ENCODE peak calls at places on chromosome 11, in six cellular contexts. Z is kidney epithelial cell; P is CD4-positive, CD25-positive, alpha-beta regulatory T cell; U is cardiac muscle cell; M is Peyer's patch; I is CD8-positive, alpha-beta memory T cell. C is an unnamed sample.
A peak's percentile ranks its signal among the peaks of the same experiment; 100 is the strongest.

GRCh38 chr11:29173660-29174062 is 843.2 kb downstream of the KCNA4 start:
- DNase-seq in Z (peak; percentile 28), P (no peak), U (no peak), M (no peak), I (no peak), C (peak; percentile 63)

GRCh38 chr11:42232655-42233054 is 773.2 kb upstream of the LRRC4C start:
- DNase-seq in Z (no peak), P (no peak), U (no peak), M (no peak), I (no peak), C (no peak)

GRCh38 chr11:133947298-133947905 is 9.4 kb downstream of the IGSF9B start:
- DNase-seq in Z (no peak), P (peak; percentile 70), U (peak; percentile 91), M (no peak), I (peak; percentile 35), C (no peak)

GRCh38 chr11:132610216-132610615 is 922.1 kb downstream of the OPCML start:
- DNase-seq in Z (no peak), P (no peak), U (no peak), M (no peak), I (no peak), C (peak; percentile 9)

GRCh38 chr11:12163181-12163841 is 52.9 kb downstream of the MICAL2 start:
- DNase-seq in Z (no peak), P (no peak), U (peak; percentile 59), M (peak; percentile 78), I (no peak), C (peak; percentile 84)

GRCh38 chr11:86954288-86955110 is 696 bp downstream of the FZD4 start:
- DNase-seq in Z (no peak), P (no peak), U (peak; percentile 52), M (no peak), I (no peak), C (no peak)

GRCh38 chr11:132909016-132909606 is 623.2 kb downstream of the OPCML start:
- DNase-seq in Z (no peak), P (no peak), U (no peak), M (no peak), I (no peak), C (no peak)

GRCh38 chr11:124846058-124846719 is 19.0 kb upstream of the ROBO3 start:
- DNase-seq in Z (no peak), P (no peak), U (no peak), M (no peak), I (no peak), C (no peak)

DNA sequence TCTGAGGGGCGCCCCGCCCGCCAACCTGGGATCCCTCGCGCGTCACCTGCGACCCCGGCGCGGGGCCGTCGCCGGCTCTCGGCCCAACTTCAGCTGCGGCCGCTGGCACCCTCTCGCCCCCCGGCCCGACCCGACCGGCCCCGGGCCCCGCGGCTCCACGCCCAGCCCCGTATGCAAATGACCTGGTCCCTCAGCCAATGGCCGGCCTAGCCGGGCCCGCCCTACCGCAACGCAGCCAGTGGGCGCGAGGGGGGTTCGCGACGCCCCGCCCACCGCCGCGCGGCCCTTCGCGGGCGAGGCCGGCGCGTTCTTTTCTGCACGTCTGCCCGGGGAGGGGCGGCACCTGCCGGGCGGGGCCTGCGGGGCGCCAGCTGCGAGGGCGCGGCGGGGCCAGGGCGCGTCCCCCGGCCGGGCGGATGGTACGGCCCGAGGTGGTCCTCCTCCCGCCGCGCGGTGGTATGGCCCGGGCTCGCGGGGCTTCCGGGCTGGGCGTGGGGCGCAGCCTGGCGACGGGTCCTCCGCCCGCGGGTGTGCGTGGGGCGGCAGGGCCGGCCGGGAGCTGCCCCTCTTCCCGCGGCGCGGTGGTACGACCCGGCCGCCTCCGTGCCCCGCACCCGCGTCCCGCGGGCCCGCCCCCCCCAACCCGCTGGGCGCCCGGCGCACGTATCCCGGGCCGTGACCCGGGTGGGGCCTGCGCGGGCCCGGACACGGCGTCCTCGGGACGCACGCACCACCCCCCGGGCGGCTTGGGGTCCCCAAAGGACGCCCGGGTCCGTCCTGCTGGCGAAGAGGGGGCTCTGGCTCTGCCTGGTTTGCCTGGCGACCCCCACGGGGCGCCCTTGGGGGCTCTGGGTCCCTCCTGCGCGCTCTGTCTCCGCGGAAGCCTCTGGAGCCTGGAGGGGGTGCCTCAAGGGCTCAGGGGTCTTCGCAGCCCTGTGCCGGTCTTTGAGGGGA is 7.7 kb upstream of the PHRF1 start:
- DNase-seq in Z (peak; percentile 70), P (peak; percentile 96), U (peak; percentile 97), M (peak; percentile 97), I (peak; percentile 91), C (peak; percentile 51)
- H3K4me3 ChIP-seq in Z (peak overlapping the region; percentile 74), P (peak overlapping the region; percentile 48), U (peak overlapping the region; percentile 95), M (peak overlapping the region; percentile 57), I (peak overlapping the region; percentile 60), C (peak overlapping the region; percentile 48)

GRCh38 chr11:10902301-10902700 is 44.4 kb upstream of the ZBED5 start:
- DNase-seq in Z (no peak), P (no peak), U (no peak), M (no peak), I (no peak), C (no peak)

GRCh38 chr11:10898763-10899541 is 41.1 kb upstream of the ZBED5 start:
- DNase-seq in Z (no peak), P (no peak), U (no peak), M (no peak), I (no peak), C (no peak)

GRCh38 chr11:10899542-10899830 is 41.6 kb upstream of the ZBED5 start:
- DNase-seq in Z (no peak), P (no peak), U (no peak), M (no peak), I (no peak), C (no peak)

GRCh38 chr11:10902756-10903155 is 44.9 kb upstream of the ZBED5 start:
- DNase-seq in Z (no peak), P (no peak), U (no peak), M (no peak), I (no peak), C (no peak)

DNA sequence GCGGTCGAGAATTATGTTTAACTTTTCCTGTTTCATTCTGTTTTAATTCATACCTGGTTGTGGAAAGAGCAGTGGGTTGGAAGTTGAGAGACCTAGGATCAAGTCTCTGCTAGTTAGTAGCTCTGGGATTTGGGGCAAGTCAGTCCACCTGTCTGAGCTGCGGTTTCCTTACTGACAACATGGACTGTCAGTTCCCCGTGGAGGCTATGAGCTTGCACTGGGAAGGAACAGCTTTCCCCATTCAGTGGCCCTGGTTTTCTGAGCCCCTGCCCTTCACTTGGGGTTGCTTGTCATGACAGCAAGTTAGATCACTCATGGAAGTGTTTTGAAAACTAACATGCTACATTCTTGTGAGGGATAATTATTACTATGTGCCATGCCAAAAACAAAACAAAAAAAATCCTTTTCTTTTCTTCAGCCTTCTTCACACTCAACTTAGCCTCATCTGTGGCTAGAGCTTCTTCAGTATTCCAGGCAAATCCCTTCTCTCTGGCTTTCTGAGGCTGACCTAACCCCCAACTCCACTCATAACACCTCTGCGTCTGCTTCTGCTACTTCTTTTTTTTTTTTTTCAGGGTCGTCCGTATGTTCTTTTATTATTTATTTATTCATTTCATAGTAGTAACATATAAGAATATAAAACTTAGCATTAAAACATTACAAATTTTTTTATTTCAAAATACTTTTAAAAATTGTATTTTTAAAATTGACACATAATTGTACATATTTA is 43.0 kb upstream of the ZBED5 start:
- DNase-seq in Z (no peak), P (no peak), U (peak; percentile 19), M (no peak), I (no peak), C (no peak)
- H3K4me3 ChIP-seq in Z (no peak overlapping the region), P (no peak overlapping the region), U (no peak overlapping the region), M (no peak overlapping the region), I (no peak overlapping the region), C (no peak overlapping the region)

GRCh38 chr11:67436459-67437081 is 912 bp downstream of the PTPRCAP start:
- DNase-seq in Z (no peak), P (peak; percentile 56), U (no peak), M (peak; percentile 89), I (peak; percentile 48), C (no peak)
- H3K4me3 ChIP-seq in Z (no peak overlapping the region), P (peak overlapping the region; percentile 90), U (no peak overlapping the region), M (peak overlapping the region; percentile 76), I (peak overlapping the region; percentile 95), C (no peak overlapping the region)

GRCh38 chr11:122205036-122205435 is 89.0 kb upstream of the BLID start:
- DNase-seq in Z (no peak), P (no peak), U (no peak), M (no peak), I (no peak), C (no peak)

GRCh38 chr11:122204206-122204605 is 88.2 kb upstream of the BLID start:
- DNase-seq in Z (no peak), P (no peak), U (no peak), M (no peak), I (no peak), C (no peak)

GRCh38 chr11:122202951-122203456 is 87.0 kb upstream of the BLID start:
- DNase-seq in Z (no peak), P (no peak), U (peak; percentile 74), M (peak; percentile 49), I (no peak), C (no peak)

GRCh38 chr11:122201126-122201525 is 85.1 kb upstream of the BLID start:
- DNase-seq in Z (no peak), P (no peak), U (no peak), M (no peak), I (no peak), C (no peak)

GRCh38 chr11:122202161-122202950 is 86.3 kb upstream of the BLID start:
- DNase-seq in Z (no peak), P (no peak), U (no peak), M (no peak), I (no peak), C (peak; percentile 75)
- H3K4me3 ChIP-seq in Z (peak overlapping the region; percentile 31), P (no peak overlapping the region), U (no peak overlapping the region), M (peak overlapping the region; percentile 2), I (no peak overlapping the region), C (peak overlapping the region; percentile 46)

GRCh38 chr11:2701230-2701629 is 1.4 kb upstream of the KCNQ1OT1 start:
- DNase-seq in Z (no peak), P (no peak), U (no peak), M (peak; percentile 65), I (no peak), C (no peak)
- H3K4me3 ChIP-seq in Z (no peak overlapping the region), P (no peak overlapping the region), U (no peak overlapping the region), M (no peak overlapping the region), I (no peak overlapping the region), C (no peak overlapping the region)